ENCODE peak calls at places on chromosomes 16 and 17, in seven cellular contexts. O is NAMALWA; H is activated naive CD4-positive, alpha-beta T cell; R is GM19239; D is iPS DF 6.9; Z is left cardiac atrium; K is naive thymus-derived CD8-positive, alpha-beta T cell. W is an unnamed sample.

GRCh38 chr17:35129154-35129972 is 7.9 kb downstream of the FNDC8 start:
- DNase-seq in O (no peak), H (no peak), R (no peak), D (no peak), Z (no peak), K (no peak), W (no peak)

GRCh38 chr16:79359082-79359481 is 241.5 kb downstream of the MAF start:
- DNase-seq in O (no peak), H (no peak), R (no peak), D (no peak), Z (no peak), K (no peak), W (no peak)

GRCh38 chr17:65514541-65514940 is 46.9 kb downstream of the AXIN2 start:
- DNase-seq in O (no peak), H (no peak), R (no peak), D (no peak), Z (no peak), K (no peak), W (no peak)

GRCh38 chr17:55577687-55578086 is 66.4 kb upstream of the SMIM36 start:
- DNase-seq in O (no peak), H (no peak), R (no peak), D (no peak), Z (no peak), K (no peak), W (no peak)

GRCh38 chr16:48180868-48181480 is 25.2 kb upstream of the ABCC12 start:
- DNase-seq in O (no peak), H (no peak), R (no peak), D (no peak), Z (no peak), K (no peak), W (no peak)

GRCh38 chr17:19384723-19385391 is 2.1 kb downstream of the MFAP4 start:
- DNase-seq in O (peak), H (no peak), R (no peak), D (no peak), Z (peak), K (no peak), W (no peak)

GRCh38 chr16:19410435-19411153 is 7.1 kb upstream of the TMC5 start:
- DNase-seq in O (peak), H (no peak), R (no peak), D (peak), Z (peak), K (no peak), W (peak)

GRCh38 chr16:7013990-7014389 is 318.7 kb upstream of the RBFOX1 start:
- DNase-seq in O (peak), H (no peak), R (no peak), D (no peak), Z (no peak), K (no peak), W (no peak)

GRCh38 chr16:47037396-47037745 is 63.9 kb upstream of the DNAJA2 start:
- DNase-seq in O (peak), H (no peak), R (no peak), D (no peak), Z (no peak), K (no peak), W (peak)

GRCh38 chr17:3659541-3660111 is 8.8 kb downstream of the TAX1BP3 start:
- DNase-seq in O (no peak), H (no peak), R (no peak), D (no peak), Z (peak), K (no peak), W (no peak)

GRCh38 chr16:50747206-50747956 is 5.5 kb downstream of the CYLD start:
- DNase-seq in O (peak), H (no peak), R (no peak), D (no peak), Z (no peak), K (peak), W (peak)

GRCh38 chr17:30576326-30576861 is 99.2 kb downstream of the GOSR1 start:
- DNase-seq in O (no peak), H (no peak), R (no peak), D (no peak), Z (no peak), K (peak), W (no peak)

GRCh38 chr16:15607700-15608396 is 35.1 kb downstream of the MARF1 start:
- DNase-seq in O (no peak), H (no peak), R (no peak), D (no peak), Z (peak), K (no peak), W (no peak)

GRCh38 chr17:41367426-41368075 is 2.1 kb downstream of the KRT33B start:
- DNase-seq in O (no peak), H (no peak), R (no peak), D (no peak), Z (no peak), K (no peak), W (no peak)

GRCh38 chr16:3118846-3119245 is 6.5 kb downstream of the ZNF205 start:
- DNase-seq in O (no peak), H (no peak), R (no peak), D (no peak), Z (no peak), K (no peak), W (no peak)

GRCh38 chr17:43844241-43844640 is 2.7 kb upstream of the CD300LG start:
- DNase-seq in O (no peak), H (no peak), R (no peak), D (no peak), Z (no peak), K (no peak), W (no peak)

GRCh38 chr17:76554131-76554530 is 14.3 kb downstream of the PRCD start:
- DNase-seq in O (no peak), H (no peak), R (no peak), D (no peak), Z (no peak), K (no peak), W (no peak)

GRCh38 chr17:8670486-8670885 is 40.0 kb upstream of the MYH10 start:
- DNase-seq in O (no peak), H (no peak), R (no peak), D (no peak), Z (no peak), K (no peak), W (no peak)

GRCh38 chr17:77451894-77452852 is 311.4 kb downstream of the SEC14L1 start:
- DNase-seq in O (peak), H (no peak), R (no peak), D (no peak), Z (peak), K (no peak), W (no peak)

W was measured in GM10248.